ENCODE peak calls at places on chromosomes 16 and 17, in five cellular contexts. T is body of pancreas, D is right lobe of liver, I is uterus, U is GM12878. R is an unnamed sample.

GRCh38 chr16:80512460-80512859 is 28.3 kb upstream of the DYNLRB2 start:
- DNase-seq in I (no peak), D (no peak), T (no peak), U (no peak), R (no peak)

GRCh38 chr17:27544350-27545131 is 86.4 kb upstream of the LGALS9 start:
- DNase-seq in I (no peak), T (no peak), U (peak; percentile 96), D (no peak), R (no peak)

GRCh38 chr17:48294989-48295892 is 134.8 kb downstream of the SKAP1 start:
- DNase-seq in I (no peak), T (no peak), D (no peak), U (peak; percentile 47), R (no peak)

GRCh38 chr16:56988161-56988947 is 1.0 kb upstream of the NLRC5 start:
- DNase-seq in U (no peak), I (peak; percentile 21), D (peak; percentile 46), T (no peak), R (no peak)

GRCh38 chr16:47424846-47425245 is 36.0 kb downstream of the ITFG1 start:
- DNase-seq in D (no peak), T (no peak), I (no peak), U (no peak), R (no peak)

GRCh38 chr17:61314368-61315078 is 85.1 kb upstream of the TBX2 start:
- DNase-seq in U (no peak), D (no peak), T (no peak), I (peak; percentile 72), R (no peak)

GRCh38 chr16:67719778-67720144 is 645 bp upstream of the GFOD2 start:
- DNase-seq in I (no peak), D (no peak), T (peak; percentile 25), U (no peak), R (no peak)

GRCh38 chr16:26605872-26606271 is 460.9 kb upstream of the C16orf82 start:
- DNase-seq in T (no peak), U (no peak), I (no peak), D (no peak), R (no peak)

GRCh38 chr16:29790949-29791844 is 646 bp downstream of the KIF22 start:
- DNase-seq in D (no peak), T (no peak), U (no peak), I (no peak), R (no peak)

GRCh38 chr17:39757931-39758873 is 20.5 kb downstream of the GRB7 start:
- DNase-seq in U (peak; percentile 90), T (no peak), I (no peak), D (no peak), R (no peak)

GRCh38 chr17:69712801-69713311 is 298.4 kb downstream of the MAP2K6 start:
- DNase-seq in I (no peak), D (no peak), T (no peak), U (no peak), R (no peak)

GRCh38 chr16:58418026-58418425 is 25.8 kb downstream of the GINS3 start:
- DNase-seq in I (no peak), D (no peak), T (no peak), U (no peak), R (no peak)

GRCh38 chr17:6539871-6540270 is 16.5 kb downstream of the PITPNM3 start:
- DNase-seq in U (no peak), D (no peak), T (no peak), I (no peak), R (no peak)

GRCh38 chr17:47905221-47905733 is 9.2 kb downstream of the SP2 start:
- DNase-seq in D (peak; percentile 68), U (no peak), T (peak; percentile 73), I (peak; percentile 78), R (peak; percentile 36)

GRCh38 chr16:27792486-27793275 is 242.7 kb downstream of the KATNIP start:
- DNase-seq in I (no peak), U (no peak), D (no peak), T (no peak), R (no peak)

GRCh38 chr17:74961657-74962360 is 10.8 kb downstream of the HID1 start:
- DNase-seq in U (no peak), I (peak; percentile 88), D (peak; percentile 86), T (peak; percentile 91), R (peak; percentile 86)

GRCh38 chr17:49691086-49691676 is 13.3 kb upstream of the SPOP start:
- DNase-seq in T (no peak), I (peak; percentile 78), U (no peak), D (no peak), R (peak; percentile 59)

GRCh38 chr17:27551701-27552466 is 79.1 kb upstream of the LGALS9 start:
- DNase-seq in D (no peak), I (no peak), T (peak; percentile 61), U (no peak), R (no peak)

GRCh38 chr16:75626806-75627205 is 3.7 kb upstream of the ADAT1 start:
- DNase-seq in T (no peak), I (no peak), U (no peak), D (no peak), R (no peak)

GRCh38 chr16:68452176-68452575 is 3.9 kb upstream of the SMPD3 start:
- DNase-seq in T (no peak), U (no peak), I (no peak), D (no peak), R (no peak)

GRCh38 chr16:68385371-68385770 is 62.9 kb downstream of the SMPD3 start:
- DNase-seq in D (no peak), I (no peak), T (no peak), U (no peak), R (no peak)

GRCh38 chr16:83744521-83744981 is 63.2 kb upstream of the HSBP1 start:
- DNase-seq in T (no peak), I (no peak), U (no peak), D (peak; percentile 48), R (no peak)

GRCh38 chr16:70663524-70664324 is 17.4 kb downstream of the IL34 start:
- DNase-seq in U (no peak), I (no peak), D (peak; percentile 47), T (no peak), R (no peak)

DNA sequence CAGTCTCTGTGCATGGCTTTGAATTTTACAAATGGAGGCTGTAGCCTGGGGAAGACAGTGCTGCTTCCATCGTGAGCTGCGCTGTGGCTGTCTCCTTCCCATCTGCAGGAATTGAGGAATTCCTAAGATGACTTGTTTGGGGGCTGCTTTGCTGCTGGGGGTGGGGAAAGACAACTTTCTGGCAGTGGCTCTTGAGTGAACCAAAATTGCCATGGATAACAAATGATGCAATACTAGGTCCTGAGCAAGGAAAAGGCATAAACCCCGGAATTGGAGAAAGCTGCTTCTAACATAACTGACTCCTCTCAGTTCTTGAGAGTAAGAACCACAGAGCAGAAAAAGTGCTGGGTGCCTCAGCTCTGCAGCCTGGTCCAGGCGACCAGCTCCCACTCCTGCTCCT is 245.0 kb upstream of the RPL38 start:
- DNase-seq in D (no peak), T (no peak), U (no peak), I (no peak), R (peak; percentile 59)
- TF ChIP-seq POLR2A in D (no peak), T (no peak), U (no peak), I (no peak), R (no peak)

DNA sequence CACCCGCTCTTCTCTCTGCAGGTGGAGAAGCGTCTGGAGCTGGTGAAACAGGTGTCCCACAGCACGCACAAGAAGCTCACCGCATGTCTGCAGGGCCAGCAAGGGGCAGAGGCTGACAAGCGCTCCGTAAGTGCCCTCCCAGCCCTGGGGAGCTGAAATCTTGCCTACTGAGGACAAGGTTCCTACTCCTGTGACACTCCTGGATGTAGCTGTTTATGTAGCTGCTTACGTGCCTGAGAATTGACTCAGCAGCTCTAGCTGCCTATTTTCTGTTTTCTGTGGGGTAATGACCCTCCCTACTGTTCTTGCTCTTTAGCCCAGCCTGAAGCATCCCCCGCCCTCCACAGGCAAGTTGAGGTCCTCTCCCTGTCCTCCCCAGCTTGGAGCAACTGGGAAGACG is 107.1 kb downstream of the ARHGAP44 start:
- DNase-seq in D (no peak), U (no peak), I (no peak), T (no peak), R (no peak)
- H3K4me3 ChIP-seq in D (no peak overlapping the region), U (no peak overlapping the region), I (no peak overlapping the region), T (no peak overlapping the region), R (no peak overlapping the region)

DNA sequence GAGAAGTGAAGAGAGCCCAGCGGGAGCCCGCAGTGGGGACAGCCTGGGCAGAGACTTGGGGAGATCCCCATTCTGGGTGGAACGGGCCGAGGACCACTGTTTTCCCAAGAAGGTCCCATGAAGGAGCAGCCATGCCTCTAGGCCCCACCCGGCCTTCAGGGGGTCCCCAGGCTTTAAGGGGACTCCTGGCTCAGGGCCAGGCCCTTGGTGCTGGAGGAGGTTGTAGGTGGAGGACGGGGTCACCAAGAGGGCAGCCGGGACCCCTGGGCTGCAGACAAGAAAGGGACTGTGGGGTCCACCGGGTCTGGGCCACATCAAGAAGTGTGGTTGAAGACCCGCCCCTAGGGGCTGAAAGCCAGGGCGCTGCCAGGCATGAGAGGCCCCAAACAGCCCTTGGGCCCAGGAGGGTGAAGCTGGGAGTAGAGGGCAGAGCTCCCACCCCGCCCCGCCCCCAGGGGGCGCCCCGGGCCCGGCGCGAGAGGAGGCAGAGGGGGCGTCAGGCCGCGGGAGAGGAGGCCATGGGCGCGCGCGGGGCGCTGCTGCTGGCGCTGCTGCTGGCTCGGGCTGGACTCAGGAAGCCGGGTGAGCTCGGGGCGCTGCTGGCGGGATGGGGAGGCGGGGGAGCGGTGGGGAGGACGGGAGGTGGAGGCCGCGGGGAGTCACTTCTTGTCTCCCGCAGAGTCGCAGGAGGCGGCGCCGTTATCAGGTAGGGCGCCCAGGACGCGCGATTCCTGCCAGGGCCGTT is at the start of gene PRSS21:
- DNase-seq in D (no peak), U (no peak), I (no peak), T (no peak), R (no peak)
- TF ChIP-seq CTCF in D (no peak), U (peak; percentile 39), I (no peak), T (no peak), R (no peak)

GRCh38 chr17:8141046-8141445 is 11.2 kb downstream of the PER1 start:
- DNase-seq in I (no peak), T (no peak), D (no peak), U (no peak), R (no peak)

GRCh38 chr17:8140058-8140412 is 12.2 kb downstream of the PER1 start:
- DNase-seq in U (no peak), I (no peak), D (peak; percentile 50), T (peak; percentile 22), R (peak; percentile 92)

GRCh38 chr17:8138672-8139371 is 13.4 kb downstream of the PER1 start:
- DNase-seq in I (peak; percentile 98), T (peak; percentile 96), D (peak; percentile 84), U (peak; percentile 94), R (peak; percentile 99)

GRCh38 chr17:8141741-8142140 is 10.5 kb downstream of the PER1 start:
- DNase-seq in T (no peak), D (no peak), U (no peak), I (no peak), R (no peak)

DNA sequence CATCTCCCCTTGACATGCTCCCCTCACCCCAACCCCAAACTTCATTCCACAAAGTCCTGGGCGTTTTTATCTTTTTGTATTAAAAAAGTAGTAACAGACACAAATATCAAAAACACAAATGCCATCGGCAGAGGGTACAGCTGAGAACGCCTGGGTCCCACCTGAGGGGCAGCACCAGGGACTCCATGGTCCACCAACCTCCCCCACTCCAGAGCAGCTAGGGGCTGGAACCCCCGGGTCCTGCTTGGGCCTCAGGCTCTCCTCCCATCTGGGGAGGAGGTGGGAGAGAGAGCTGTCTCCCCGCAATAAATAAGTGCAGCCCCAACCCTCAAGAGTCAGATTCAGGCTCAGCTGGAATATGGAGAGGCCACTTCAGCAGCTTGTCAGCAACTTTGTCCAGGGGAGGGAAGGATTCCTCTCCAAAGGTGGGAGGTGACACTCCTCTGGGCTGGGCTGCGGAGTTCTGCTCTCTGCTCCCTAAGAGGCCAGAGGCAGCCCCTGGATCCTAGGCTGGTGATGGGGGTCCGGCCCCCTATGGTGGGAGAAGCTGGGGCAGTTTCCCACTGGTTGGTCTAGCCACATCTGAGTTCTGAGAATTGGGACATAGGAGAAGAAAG is 11.7 kb downstream of the PER1 start:
- DNase-seq in I (no peak), U (no peak), T (no peak), D (no peak), R (no peak)
- TF ChIP-seq POLR2A in I (no peak), U (no peak), T (no peak), D (no peak), R (no peak)

GRCh38 chr16:10937068-10937859 is 5.0 kb downstream of the DEXI start:
- DNase-seq in T (peak; percentile 44), U (no peak), D (peak; percentile 83), I (no peak), R (no peak)
- H3K4me3 ChIP-seq in T (no peak overlapping the region), U (peak overlapping the region; percentile 82), D (peak overlapping the region; percentile 34), I (no peak overlapping the region), R (no peak overlapping the region)